ENCODE peak calls at places on chromosomes 1 and 21, in five cellular contexts. T, Q, I, E and Z are unnamed samples.

GRCh38 chr1:174963547-174964125 is 36.1 kb upstream of the CACYBP start:
- DNase-seq in T (no peak), Q (no peak), I (no peak), E (no peak), Z (no peak)

GRCh38 chr1:159915571-159916239 is 9.6 kb downstream of the TAGLN2 start:
- DNase-seq in T (no peak), Q (no peak), I (no peak), E (no peak), Z (no peak)

GRCh38 chr1:64515427-64515826 is 45.5 kb downstream of the CACHD1 start:
- DNase-seq in T (no peak), Q (no peak), I (no peak), E (no peak), Z (no peak)

GRCh38 chr1:200958597-200958996 is 63.9 kb downstream of the INAVA start:
- DNase-seq in T (no peak), Q (no peak), I (no peak), E (no peak), Z (no peak)

GRCh38 chr1:246428542-246429308 is 78.4 kb downstream of the SMYD3 start:
- DNase-seq in T (no peak), Q (no peak), I (peak; percentile 40), E (no peak), Z (peak; percentile 2)

GRCh38 chr21:27366846-27367245 is 400.0 kb upstream of the ADAMTS5 start:
- DNase-seq in T (no peak), Q (no peak), I (no peak), E (no peak), Z (no peak)

GRCh38 chr1:185337221-185337620 is 20.2 kb upstream of the IVNS1ABP start:
- DNase-seq in T (no peak), Q (no peak), I (no peak), E (no peak), Z (no peak)

GRCh38 chr1:8567146-8567545 is 249.2 kb downstream of the SLC45A1 start:
- DNase-seq in T (no peak), Q (peak; percentile 22), I (no peak), E (no peak), Z (no peak)

GRCh38 chr1:85581802-85582686 is 1.5 kb downstream of the CCN1 start:
- DNase-seq in T (peak; percentile 30), Q (peak; percentile 49), I (no peak), E (peak; percentile 59), Z (no peak)

GRCh38 chr1:225508538-225509375 is 80.9 kb upstream of the LBR start:
- DNase-seq in T (no peak), Q (peak; percentile 89), I (no peak), E (peak; percentile 46), Z (peak; percentile 94)

GRCh38 chr1:44602675-44603610 is 71.3 kb downstream of the TMEM53 start:
- DNase-seq in T (no peak), Q (no peak), I (no peak), E (no peak), Z (no peak)

GRCh38 chr1:245549981-245550701 is 395.4 kb downstream of the KIF26B start:
- DNase-seq in T (no peak), Q (no peak), I (no peak), E (peak; percentile 52), Z (no peak)

GRCh38 chr1:226410958-226411357 is 3.1 kb upstream of the PARP1 start:
- DNase-seq in T (no peak), Q (no peak), I (no peak), E (no peak), Z (no peak)

GRCh38 chr1:184387069-184387870 is 441 bp downstream of the C1orf21 start:
- DNase-seq in T (peak; percentile 29), Q (no peak), I (no peak), E (peak; percentile 67), Z (no peak)

GRCh38 chr1:32464191-32464715 is 619 bp upstream of the ZBTB8B start:
- DNase-seq in T (no peak), Q (no peak), I (no peak), E (no peak), Z (no peak)

GRCh38 chr1:85445906-85446305 is 19.1 kb downstream of the DDAH1 start:
- DNase-seq in T (no peak), Q (no peak), I (no peak), E (no peak), Z (no peak)

GRCh38 chr1:235246022-235246948 is 81.7 kb downstream of the ARID4B start:
- DNase-seq in T (no peak), Q (no peak), I (no peak), E (no peak), Z (no peak)

GRCh38 chr1:3524571-3525203 is 70.2 kb downstream of the ARHGEF16 start:
- DNase-seq in T (no peak), Q (no peak), I (no peak), E (no peak), Z (no peak)

GRCh38 chr1:116682641-116683221 is 15.2 kb upstream of the IGSF3 start:
- DNase-seq in T (peak; percentile 57), Q (no peak), I (no peak), E (no peak), Z (no peak)

GRCh38 chr1:1861339-1861730 is 29.6 kb downstream of the GNB1 start:
- DNase-seq in T (no peak), Q (no peak), I (no peak), E (no peak), Z (no peak)

DNA sequence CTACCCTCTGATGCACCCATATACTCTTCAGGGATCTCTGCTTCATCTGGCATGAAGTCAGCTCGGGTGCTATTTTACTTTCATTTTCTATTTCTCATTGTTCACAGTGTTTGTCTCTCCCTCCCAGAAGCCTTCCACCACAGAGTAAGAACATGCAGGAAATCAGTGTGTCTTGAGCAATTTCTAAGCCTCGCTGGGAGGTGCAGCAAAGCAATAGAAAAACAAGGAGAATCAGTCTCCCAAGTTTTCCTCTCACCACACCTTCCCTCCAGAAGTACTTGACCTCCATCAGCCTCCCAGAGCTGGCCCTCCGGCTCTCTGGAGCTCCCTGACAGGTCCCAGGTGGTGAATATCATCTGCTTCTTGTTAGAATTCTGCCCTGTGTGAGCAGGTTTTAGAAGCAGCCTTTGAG is 594.7 kb upstream of the CAMK1G start:
- DNase-seq in T (no peak), Q (no peak), I (peak; percentile 34), E (no peak), Z (no peak)
- TF ChIP-seq ATF3 in T (no peak), Q (no peak), I (no peak), E (no peak), Z (no peak)

GRCh38 chr1:35475356-35475755 is 81.8 kb downstream of the KIAA0319L start:
- DNase-seq in T (no peak), Q (no peak), I (no peak), E (no peak), Z (no peak)

GRCh38 chr1:35477870-35478269 is 79.3 kb downstream of the KIAA0319L start:
- DNase-seq in T (no peak), Q (no peak), I (no peak), E (no peak), Z (no peak)

GRCh38 chr1:35470964-35471613 is 86.1 kb downstream of the KIAA0319L start:
- DNase-seq in T (no peak), Q (no peak), I (no peak), E (no peak), Z (no peak)

GRCh38 chr1:35481229-35481628 is 76.0 kb downstream of the KIAA0319L start:
- DNase-seq in T (no peak), Q (no peak), I (no peak), E (no peak), Z (no peak)

GRCh38 chr1:35476099-35476674 is 81.0 kb downstream of the KIAA0319L start:
- DNase-seq in T (no peak), Q (no peak), I (no peak), E (no peak), Z (no peak)
- TF ChIP-seq YY1 in T (no peak), Q (no peak), I (no peak), E (no peak), Z (no peak)

GRCh38 chr1:41533731-41534080 is 49.2 kb upstream of the EDN2 start:
- DNase-seq in T (no peak), Q (no peak), I (no peak), E (no peak), Z (no peak)

GRCh38 chr1:41533016-41533730 is 48.7 kb upstream of the EDN2 start:
- DNase-seq in T (no peak), Q (no peak), I (no peak), E (no peak), Z (no peak)

GRCh38 chr1:41534181-41535076 is 49.9 kb upstream of the EDN2 start:
- DNase-seq in T (no peak), Q (no peak), I (no peak), E (no peak), Z (no peak)

GRCh38 chr1:41530411-41530810 is 45.9 kb upstream of the EDN2 start:
- DNase-seq in T (no peak), Q (no peak), I (no peak), E (no peak), Z (no peak)

DNA sequence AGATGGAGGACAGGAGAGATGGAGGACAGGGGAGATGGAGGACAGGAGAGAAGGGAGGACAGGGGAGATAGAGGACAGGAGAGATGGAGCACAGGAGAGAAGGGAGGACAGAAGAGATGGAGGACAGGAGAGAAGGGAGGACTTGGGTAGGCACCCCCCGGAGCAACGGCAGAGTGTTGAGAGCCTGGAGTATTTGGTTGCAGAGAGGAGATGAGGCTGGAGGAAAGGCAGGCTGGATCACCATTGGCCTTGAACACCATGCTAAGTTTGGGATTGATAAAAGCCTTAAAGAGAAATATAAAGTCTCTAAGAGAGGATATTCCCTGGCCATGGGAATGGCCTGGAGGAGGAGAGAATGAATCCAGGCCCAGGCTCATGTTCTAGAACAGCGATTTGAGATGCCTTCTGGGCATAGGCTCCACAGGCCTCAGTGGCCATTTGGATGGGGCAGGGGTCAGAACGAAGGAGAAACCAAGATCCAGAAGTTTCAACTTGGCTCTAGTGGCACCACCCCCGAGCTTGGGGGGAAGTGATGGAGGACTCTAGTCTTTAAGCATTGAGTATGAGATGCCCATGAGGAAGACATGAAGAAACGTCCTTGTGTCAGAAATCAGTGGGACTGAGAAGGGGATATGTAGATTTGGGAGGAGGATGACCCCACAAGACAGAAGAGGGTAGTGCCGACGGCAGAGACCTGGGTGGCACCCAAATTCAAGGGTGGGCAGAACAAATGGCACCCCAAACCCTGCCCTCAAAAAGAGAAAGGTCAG is 47.9 kb upstream of the EDN2 start:
- DNase-seq in T (no peak), Q (no peak), I (no peak), E (no peak), Z (no peak)
- TF ChIP-seq ATF3 in T (no peak), Q (no peak), I (no peak), E (no peak), Z (no peak)

GRCh38 chr21:40923914-40924313 is 77.0 kb upstream of the DSCAM start:
- DNase-seq in T (no peak), Q (no peak), I (no peak), E (no peak), Z (no peak)

GRCh38 chr21:40925481-40925880 is 78.5 kb upstream of the DSCAM start:
- DNase-seq in T (no peak), Q (no peak), I (no peak), E (no peak), Z (no peak)

GRCh38 chr21:40924641-40925040 is 77.7 kb upstream of the DSCAM start:
- DNase-seq in T (no peak), Q (no peak), I (no peak), E (no peak), Z (no peak)

GRCh38 chr21:40926238-40926637 is 79.3 kb upstream of the DSCAM start:
- DNase-seq in T (no peak), Q (no peak), I (no peak), E (no peak), Z (no peak)

DNA sequence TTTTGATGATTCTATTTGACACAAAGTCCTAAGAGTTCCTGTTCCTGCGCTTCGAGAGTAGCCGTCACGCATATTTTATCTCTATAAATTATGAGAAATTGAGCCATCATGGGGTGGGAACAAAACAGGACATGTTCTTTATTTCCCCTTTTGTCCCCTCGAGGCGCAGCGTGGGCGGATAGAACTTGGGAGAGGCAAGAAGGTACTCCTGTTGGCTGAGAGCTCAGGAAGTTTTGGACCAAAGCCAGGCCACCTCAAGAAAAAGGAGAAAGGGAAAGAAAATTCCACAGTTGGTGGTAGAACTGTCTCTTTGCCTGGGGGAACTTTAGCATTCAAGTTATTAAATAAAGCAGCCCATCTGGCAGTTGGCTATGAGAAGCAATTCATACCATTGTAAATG is 76.4 kb upstream of the DSCAM start:
- DNase-seq in T (no peak), Q (no peak), I (no peak), E (no peak), Z (no peak)
- TF ChIP-seq YY1 in T (no peak), Q (no peak), I (no peak), E (no peak), Z (no peak)